ENCODE peak calls at places on chromosome 5, in eight cellular contexts. B is GM06990, U is bronchial epithelial cell, V is HFF-Myc, N is heart right ventricle, O is IMR-90, H is uterus, R is lung. A is an unnamed sample.

GRCh38 chr5:169778622-169779596 is 141.8 kb downstream of the DOCK2 start:
- DNase-seq in N (no peak), H (no peak), R (no peak), O (no peak), U (no peak), B (peak), V (no peak), A (no peak)

GRCh38 chr5:17267099-17267498 is 49.7 kb downstream of the BASP1 start:
- DNase-seq in V (no peak), O (peak), H (no peak), R (no peak), U (no peak), N (no peak), B (peak), A (no peak)

GRCh38 chr5:93603191-93603590 is 20.2 kb downstream of the NR2F1 start:
- DNase-seq in O (no peak), B (no peak), V (no peak), R (no peak), U (no peak), N (no peak), H (no peak), A (no peak)

GRCh38 chr5:151082274-151082902 is 1.6 kb upstream of the TNIP1 start:
- DNase-seq in N (no peak), B (no peak), H (no peak), R (no peak), O (peak), V (no peak), U (peak), A (no peak)

GRCh38 chr5:66967826-66968262 is 228.8 kb downstream of the CD180 start:
- DNase-seq in O (peak), B (no peak), R (no peak), U (no peak), N (no peak), V (no peak), H (no peak), A (no peak)

GRCh38 chr5:33275921-33276705 is 164.7 kb upstream of the TARS1 start:
- DNase-seq in B (no peak), H (no peak), U (no peak), N (no peak), V (no peak), O (peak), R (no peak), A (no peak)

GRCh38 chr5:14699159-14699558 is 34.6 kb downstream of the OTULIN start:
- DNase-seq in U (no peak), R (no peak), B (no peak), O (no peak), H (no peak), N (no peak), V (no peak), A (no peak)

GRCh38 chr5:148012806-148013205 is 51.0 kb upstream of the SPINK5 start:
- DNase-seq in O (no peak), N (no peak), U (peak), H (no peak), R (no peak), V (no peak), B (no peak), A (no peak)

GRCh38 chr5:66354407-66354806 is 210.3 kb downstream of the SREK1 start:
- DNase-seq in R (no peak), B (no peak), H (no peak), U (no peak), N (no peak), V (no peak), O (no peak), A (no peak)

GRCh38 chr5:16489322-16489791 is 23.8 kb upstream of the ZNF622 start:
- DNase-seq in U (peak), N (no peak), R (no peak), B (no peak), V (no peak), O (peak), H (no peak), A (peak)

GRCh38 chr5:100519075-100519474 is 16.1 kb upstream of the FAM174A start:
- DNase-seq in R (no peak), U (no peak), V (no peak), B (no peak), N (no peak), O (no peak), H (no peak), A (no peak)
- H3K4me3 ChIP-seq in R (no peak), U (no peak), V (no peak), B (no peak), N (no peak), O (no peak), H (no peak), A (no peak)

DNA sequence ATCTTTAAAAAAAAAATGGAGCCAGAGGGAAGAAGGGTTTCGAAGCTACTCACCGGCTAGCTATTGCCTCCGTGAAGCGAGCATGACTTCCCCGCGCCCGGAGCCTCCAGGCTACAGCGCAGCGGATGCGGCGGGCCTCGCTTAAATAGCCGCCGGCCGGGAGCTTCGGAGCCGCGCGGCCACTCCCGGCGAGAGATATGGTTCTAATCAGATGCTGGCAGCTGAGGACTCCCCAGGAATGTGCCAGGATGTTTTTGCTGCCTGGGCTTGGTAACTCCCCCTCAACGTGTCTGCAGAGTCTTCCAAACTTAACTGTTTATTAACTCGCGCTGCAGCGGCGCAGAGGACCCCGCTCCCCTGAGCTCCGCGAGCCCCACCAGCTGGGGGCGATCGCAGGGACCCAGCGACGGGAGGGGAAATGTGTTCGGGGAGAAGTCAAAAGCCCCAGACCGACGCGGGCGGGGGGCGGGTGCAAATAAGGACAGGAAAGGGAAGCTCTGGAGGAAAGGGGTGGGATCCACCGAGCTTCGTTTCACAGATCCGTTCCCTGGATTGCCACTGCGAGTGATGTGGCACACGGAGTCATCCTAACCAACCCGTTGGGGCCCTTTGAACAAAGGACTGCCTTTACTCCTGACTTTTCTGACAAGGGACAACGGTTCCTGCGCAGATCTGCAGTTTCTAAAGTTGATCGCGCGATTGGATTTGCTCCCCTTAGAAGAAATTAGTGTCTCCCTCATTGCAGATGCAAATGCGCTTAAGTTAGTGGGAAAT is at the start of gene DAB2:
- DNase-seq in H (peak), B (peak), O (peak), N (peak), R (peak), U (peak), V (peak), A (peak)
- H3K4me3 ChIP-seq in H (peak), B (no peak), O (peak), N (peak), R (peak), U (peak), V (peak), A (peak)

DNA sequence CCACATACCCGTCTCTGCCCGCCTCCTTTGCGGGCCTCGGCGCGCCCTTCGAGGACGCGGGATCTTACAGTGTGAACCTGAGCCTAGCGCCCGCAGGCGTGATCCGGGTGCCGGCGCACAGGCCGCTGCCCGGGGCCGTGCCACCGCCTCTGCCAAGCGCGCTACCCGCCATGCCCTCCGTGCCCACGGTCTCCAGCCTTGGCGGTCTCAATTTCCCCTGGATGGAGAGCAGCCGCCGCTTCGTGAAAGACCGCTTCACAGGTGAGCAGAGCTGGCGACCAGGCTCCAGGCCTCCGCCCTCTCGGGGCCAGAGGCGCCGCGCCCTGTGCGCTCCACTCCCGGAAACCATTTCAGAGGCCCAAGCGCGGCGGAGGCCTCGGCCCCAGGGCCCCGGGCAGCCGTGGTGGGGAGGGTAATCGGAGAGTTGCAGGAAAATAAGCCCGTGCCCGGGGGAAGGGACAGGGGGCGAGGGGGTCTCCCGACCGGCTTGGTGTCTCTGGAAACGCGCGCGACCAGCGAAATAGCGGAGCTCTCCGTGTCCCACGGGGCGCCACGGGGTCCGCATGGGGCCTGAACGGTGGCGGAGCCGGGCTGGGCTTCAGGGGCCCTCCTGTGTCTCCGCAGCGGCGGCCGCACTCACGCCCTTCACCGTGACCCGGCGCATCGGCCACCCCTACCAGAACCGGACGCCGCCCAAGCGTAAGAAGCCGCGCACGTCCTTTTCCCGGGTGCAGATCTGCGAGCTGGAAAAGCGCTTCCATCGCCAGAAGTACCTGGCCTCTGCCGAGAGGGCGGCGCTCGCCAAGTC is 682 bp downstream of the TLX3 start:
- DNase-seq in H (no peak), U (no peak), V (no peak), N (no peak), O (no peak), R (no peak), B (no peak), A (no peak)
- H3K4me3 ChIP-seq in H (no peak), U (peak), V (no peak), N (no peak), O (no peak), R (no peak), B (no peak), A (no peak)

GRCh38 chr5:30725053-30725452 is 468.4 kb upstream of the CDH6 start:
- DNase-seq in O (no peak), B (no peak), V (no peak), H (no peak), U (no peak), R (no peak), N (no peak), A (no peak)
- H3K4me3 ChIP-seq in O (no peak), B (no peak), V (no peak), H (no peak), U (no peak), R (no peak), N (no peak), A (no peak)

GRCh38 chr5:116814656-116815055 is 240.0 kb upstream of the SEMA6A start:
- DNase-seq in U (no peak), O (no peak), R (no peak), V (no peak), B (no peak), N (no peak), H (no peak), A (no peak)
- H3K4me3 ChIP-seq in U (no peak), O (no peak), R (no peak), V (no peak), B (no peak), N (no peak), H (no peak), A (no peak)

A was measured in AG04450.